ENCODE peak calls at places on chromosomes 11 and 22, in four cellular contexts. C is NCI-H460; E is stimulated activated CD8-positive, alpha-beta memory T cell treated with anti-CD3 and anti-CD28 coated beads, Interleukin-7, amount 100 ng/mL, for 48 hours; K is non-pigmented ciliary epithelial cell. Z is an unnamed sample.

GRCh38 chr11:19988598-19988997 is 171.7 kb downstream of the DBX1 start:
- DNase-seq in K (peak), E (no peak), C (no peak), Z (peak)

GRCh38 chr11:115869780-115870431 is 365.7 kb upstream of the CADM1 start:
- DNase-seq in C (no peak), E (no peak), K (no peak), Z (no peak)

GRCh38 chr11:120229451-120230424 is 10.2 kb upstream of the POU2F3 start:
- DNase-seq in C (no peak), E (no peak), K (no peak), Z (no peak)

GRCh38 chr22:28883917-28884753 is 763 bp downstream of the ZNRF3 start:
- DNase-seq in C (no peak), K (no peak), E (no peak), Z (no peak)

GRCh38 chr11:59879534-59879933 is 952 bp downstream of the OOSP3 start:
- DNase-seq in K (no peak), C (no peak), E (no peak), Z (no peak)

GRCh38 chr11:68542617-68543016 is 82.1 kb downstream of the PPP6R3 start:
- DNase-seq in E (no peak), C (no peak), K (peak), Z (peak)

GRCh38 chr11:76787271-76787670 is 4.1 kb downstream of the TSKU start:
- DNase-seq in E (no peak), C (no peak), K (no peak), Z (no peak)

GRCh38 chr11:5928811-5929210 is 13.2 kb upstream of the OR56A3 start:
- DNase-seq in K (no peak), E (no peak), C (no peak), Z (no peak)

GRCh38 chr11:72788250-72788649 is 5.6 kb downstream of the STARD10 start:
- DNase-seq in E (no peak), K (no peak), C (no peak), Z (no peak)

GRCh38 chr22:47162865-47163264 is 400.4 kb downstream of the TBC1D22A start:
- DNase-seq in E (no peak), K (no peak), C (no peak), Z (no peak)

GRCh38 chr11:76329084-76329648 is 51.8 kb downstream of the THAP12 start:
- DNase-seq in E (no peak), C (no peak), K (no peak), Z (peak)

GRCh38 chr11:1160231-1161101 is 2.7 kb downstream of the MUC5AC start:
- DNase-seq in E (no peak), K (no peak), C (no peak), Z (no peak)

GRCh38 chr22:36333632-36334031 is 54.1 kb downstream of the MYH9 start:
- DNase-seq in E (no peak), K (no peak), C (no peak), Z (no peak)

GRCh38 chr11:8717876-8718753 is 35.5 kb downstream of the RPL27A start:
- DNase-seq in C (no peak), E (no peak), K (no peak), Z (peak)

GRCh38 chr11:80186687-80187086 is 745.9 kb upstream of the TENM4 start:
- DNase-seq in C (no peak), K (no peak), E (no peak), Z (no peak)

GRCh38 chr11:443542-444199 is 1.9 kb upstream of the ANO9 start:
- DNase-seq in E (no peak), K (no peak), C (no peak), Z (no peak)

GRCh38 chr11:22341582-22341919 is 3.4 kb downstream of the SLC17A6 start:
- DNase-seq in E (no peak), C (no peak), K (no peak), Z (no peak)

GRCh38 chr11:95499516-95500135 is 268.6 kb upstream of the SESN3 start:
- DNase-seq in K (no peak), C (no peak), E (no peak), Z (peak)

GRCh38 chr11:68038718-68039525 is at the start of gene TCIRG1:
- DNase-seq in K (no peak), E (peak), C (peak), Z (no peak)

GRCh38 chr11:65900125-65900898 is at the start of gene FOSL1:
- DNase-seq in E (peak), K (peak), C (peak), Z (peak)

GRCh38 chr11:103175461-103176129 is 66.4 kb downstream of the DYNC2H1 start:
- DNase-seq in K (no peak), E (no peak), C (no peak), Z (no peak)

GRCh38 chr11:64566042-64566914 is 24.7 kb upstream of the SLC22A12 start:
- DNase-seq in K (peak), C (peak), E (peak), Z (peak)

GRCh38 chr11:129445226-129445625 is 69.6 kb downstream of the BARX2 start:
- DNase-seq in E (no peak), K (no peak), C (no peak), Z (no peak)

GRCh38 chr11:115695677-115696451 is 191.6 kb upstream of the CADM1 start:
- DNase-seq in C (no peak), K (no peak), E (no peak), Z (no peak)

GRCh38 chr22:31040542-31041398 is 40.3 kb upstream of the SMTN start:
- DNase-seq in K (no peak), C (no peak), E (no peak), Z (no peak)

GRCh38 chr22:27603823-27604190 is 197.7 kb downstream of the MN1 start:
- DNase-seq in K (peak), E (no peak), C (no peak), Z (no peak)

GRCh38 chr11:128970598-128971190 is 28.0 kb upstream of the TP53AIP1 start:
- DNase-seq in C (no peak), K (no peak), E (no peak), Z (no peak)

GRCh38 chr11:86151188-86152005 is 82.5 kb upstream of the PICALM start:
- DNase-seq in C (no peak), K (no peak), E (no peak), Z (no peak)

GRCh38 chr11:57321996-57322880 is 2.5 kb downstream of the TNKS1BP1 start:
- DNase-seq in E (no peak), K (peak), C (peak), Z (peak)

GRCh38 chr11:32840587-32840986 is 10.9 kb downstream of the PRRG4 start:
- DNase-seq in C (no peak), K (no peak), E (no peak), Z (no peak)

GRCh38 chr11:57126766-57127400 is 54.9 kb upstream of the LRRC55 start:
- DNase-seq in C (no peak), K (no peak), E (no peak), Z (no peak)

GRCh38 chr11:132790466-132790865 is 741.8 kb downstream of the OPCML start:
- DNase-seq in C (no peak), E (no peak), K (no peak), Z (no peak)

GRCh38 chr11:72534859-72535547 is 100.7 kb upstream of the CLPB start:
- DNase-seq in C (no peak), E (no peak), K (no peak), Z (no peak)

GRCh38 chr11:132874638-132875037 is 657.7 kb downstream of the OPCML start:
- DNase-seq in C (peak), E (no peak), K (peak), Z (peak)

GRCh38 chr22:33971561-33971961 is 51.3 kb upstream of the LARGE1 start:
- DNase-seq in E (no peak), K (no peak), C (no peak), Z (no peak)

GRCh38 chr11:46903846-46904245 is 14.5 kb downstream of the LRP4 start:
- DNase-seq in C (no peak), K (no peak), E (no peak), Z (no peak)